ENCODE peak calls at places on chromosome 19, in five cellular contexts. R is AG04450, G is tibial artery, K is fibroblast of lung, O is thoracic aorta. Y is an unnamed sample.

GRCh38 chr19:50646074-50646807 is 3.0 kb upstream of the C19orf81 start:
- DNase-seq in R (no peak), G (no peak), K (peak), O (no peak), Y (peak)

GRCh38 chr19:18596752-18597157 is 8.2 kb downstream of the REX1BD start:
- DNase-seq in R (no peak), G (peak), K (peak), O (no peak), Y (peak)

GRCh38 chr19:51461723-51462161 is 3.5 kb upstream of the SIGLEC8 start:
- DNase-seq in R (no peak), G (peak), K (no peak), O (no peak), Y (peak)

GRCh38 chr19:43779820-43780219 is 953 bp downstream of the KCNN4 start:
- DNase-seq in R (no peak), G (no peak), K (no peak), O (no peak), Y (no peak)

GRCh38 chr19:8000298-8001038 is 5.0 kb downstream of the ELAVL1 start:
- DNase-seq in R (no peak), G (no peak), K (no peak), O (no peak), Y (no peak)

GRCh38 chr19:33660426-33661160 is 38.8 kb downstream of the CHST8 start:
- DNase-seq in R (no peak), G (no peak), K (no peak), O (no peak), Y (no peak)

GRCh38 chr19:13277104-13277809 is 127.0 kb downstream of the IER2 start:
- DNase-seq in R (peak), G (peak), K (peak), O (no peak), Y (peak)

GRCh38 chr19:14006766-14007562 is 844 bp upstream of the RFX1 start:
- DNase-seq in R (no peak), G (no peak), K (no peak), O (no peak), Y (no peak)

GRCh38 chr19:48637449-48637947 is 319 bp upstream of the DBP start:
- DNase-seq in R (peak), G (peak), K (peak), O (peak), Y (peak)

GRCh38 chr19:35008891-35009341 is 8.8 kb downstream of the GRAMD1A start:
- DNase-seq in R (no peak), G (no peak), K (no peak), O (no peak), Y (no peak)

GRCh38 chr19:18432275-18433038 is 5.5 kb downstream of the ISYNA1 start:
- DNase-seq in R (no peak), G (no peak), K (no peak), O (no peak), Y (no peak)

GRCh38 chr19:31113250-31113685 is 236.0 kb downstream of the TSHZ3 start:
- DNase-seq in R (no peak), G (no peak), K (no peak), O (no peak), Y (peak)

GRCh38 chr19:15402411-15403150 is 16.2 kb downstream of the AKAP8L start:
- DNase-seq in R (no peak), G (no peak), K (no peak), O (no peak), Y (no peak)

GRCh38 chr19:54506079-54506478 is 3.4 kb downstream of the LAIR2 start:
- DNase-seq in R (no peak), G (no peak), K (no peak), O (no peak), Y (no peak)
- H3K4me3 ChIP-seq in R (no peak), G (no peak), K (no peak), O (no peak), Y (no peak)

DNA sequence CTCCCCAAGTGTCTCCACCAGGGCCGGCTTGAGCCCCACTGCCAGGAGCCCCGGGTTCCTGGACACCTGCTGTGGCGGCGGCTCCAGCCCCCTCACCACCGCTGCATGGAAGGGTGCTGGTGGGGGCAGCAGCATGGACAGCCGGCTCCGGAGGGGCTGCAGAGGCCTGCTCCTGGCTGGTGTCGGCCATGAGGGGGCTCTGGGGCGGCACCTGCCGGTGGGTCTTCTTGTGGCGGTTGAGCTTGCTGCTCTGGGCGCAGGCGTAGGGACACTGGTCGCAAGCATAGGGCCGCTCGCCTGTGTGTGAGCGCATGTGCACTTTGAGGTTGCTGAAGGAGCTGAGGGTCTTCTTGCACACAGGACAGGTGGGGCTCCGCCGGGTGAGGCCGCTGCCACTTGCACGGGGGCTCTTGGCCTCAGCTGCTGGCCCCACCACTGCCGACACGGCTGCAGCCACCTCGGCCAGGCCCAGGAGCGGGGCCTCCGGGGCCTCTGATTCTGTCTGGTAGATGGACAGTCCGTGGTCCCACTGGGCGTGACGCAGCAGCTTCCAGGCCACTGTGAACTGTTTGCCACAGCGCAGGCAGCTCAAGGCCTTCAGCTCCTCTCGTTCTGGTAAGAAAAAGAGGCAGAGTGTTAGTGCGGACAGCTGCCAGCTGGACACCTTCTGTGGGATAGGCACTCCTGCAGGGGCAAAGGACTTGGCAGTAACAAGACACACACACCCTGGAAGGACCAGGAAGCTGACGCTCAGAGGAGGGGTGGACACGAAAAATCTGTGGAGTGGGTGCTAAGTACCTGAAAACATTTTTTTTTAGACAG is 4.1 kb downstream of the ZNF296 start:
- DNase-seq in R (no peak), G (no peak), K (no peak), O (no peak), Y (no peak)
- TF ChIP-seq CTCF in R (no peak), G (no peak), K (no peak), O (no peak), Y (no peak)

GRCh38 chr19:46378268-46378667 is 31.4 kb downstream of the PPP5C start:
- DNase-seq in R (no peak), G (no peak), K (peak), O (no peak), Y (peak)
- H3K4me3 ChIP-seq in R (no peak), G (no peak), K (no peak), O (peak), Y (no peak)

GRCh38 chr19:39792999-39793546 is 14.4 kb downstream of the LEUTX start:
- DNase-seq in R (peak), G (peak), K (peak), O (peak), Y (peak)
- TF ChIP-seq CTCF in R (peak), G (peak), K (peak), O (peak), Y (peak)

GRCh38 chr19:36245210-36246005 is 30.5 kb downstream of the ZNF146 start:
- DNase-seq in R (no peak), G (no peak), K (peak), O (no peak), Y (no peak)
- H3K4me3 ChIP-seq in R (peak), G (peak), K (peak), O (peak), Y (peak)

DNA sequence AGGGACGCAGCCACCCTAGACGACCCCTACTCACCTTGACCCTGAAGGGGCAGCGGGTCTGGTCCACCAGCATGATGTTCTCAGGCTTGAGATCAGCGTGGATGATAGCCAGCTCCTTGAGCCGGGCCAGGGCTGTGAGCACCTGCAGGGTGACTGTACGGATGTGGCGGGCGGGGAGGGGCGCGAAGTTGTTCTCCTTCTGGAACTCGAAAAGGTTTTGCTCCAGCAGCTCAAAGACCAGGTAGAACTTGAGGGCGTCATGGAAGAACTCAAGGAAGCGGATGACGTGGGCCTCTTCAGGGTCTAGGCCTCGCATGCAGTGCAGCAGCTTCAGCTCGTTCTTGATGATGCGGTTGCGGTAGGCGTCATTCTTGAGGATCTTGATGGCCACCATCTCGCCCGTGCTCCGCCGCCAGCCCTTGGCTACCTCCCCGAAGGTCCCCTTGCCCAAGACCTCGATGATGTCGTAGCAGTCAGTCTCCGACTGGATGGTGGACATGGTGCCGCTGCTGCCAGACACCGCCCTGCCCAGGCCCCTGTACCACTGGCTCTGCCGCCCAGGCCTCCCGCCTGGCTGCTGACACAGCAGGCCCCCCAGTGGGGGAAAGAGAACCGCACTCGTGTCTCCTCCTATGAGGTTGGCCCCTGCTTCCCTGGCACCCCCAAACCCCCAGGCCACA is 437 bp downstream of the HIPK4 start:
- DNase-seq in R (no peak), G (no peak), K (no peak), O (no peak), Y (no peak)
- TF ChIP-seq CTCF in R (no peak), G (no peak), K (no peak), O (no peak), Y (no peak)